ENCODE peak calls at places on chromosomes 6 and 20, in four cellular contexts. X is pancreas, O is natural killer cell, Z is hypothalamus. U is an unnamed sample.

GRCh38 chr20:32970115-32970972 is 33.9 kb downstream of the SUN5 start:
- DNase-seq in Z (no peak), O (no peak), X (no peak), U (no peak)

GRCh38 chr6:84411060-84411629 is 183.7 kb upstream of the CEP162 start:
- DNase-seq in O (no peak), Z (no peak), X (no peak), U (no peak)

GRCh38 chr20:53621482-53622246 is 28.0 kb upstream of the ZNF217 start:
- DNase-seq in O (no peak), X (peak), Z (no peak), U (no peak)

GRCh38 chr6:25007269-25007699 is 71.5 kb upstream of the RIPOR2 start:
- DNase-seq in X (no peak), O (peak), Z (no peak), U (no peak)

GRCh38 chr6:78492351-78493010 is 374.9 kb upstream of the IRAK1BP1 start:
- DNase-seq in X (no peak), Z (no peak), O (no peak), U (no peak)

GRCh38 chr20:37356387-37356786 is 10.4 kb downstream of the SRC start:
- DNase-seq in O (no peak), Z (no peak), X (peak), U (peak)

GRCh38 chr6:7489376-7489775 is 52.1 kb upstream of the DSP start:
- DNase-seq in X (no peak), Z (no peak), O (no peak), U (no peak)

GRCh38 chr20:982754-983153 is 19.4 kb downstream of the RSPO4 start:
- DNase-seq in X (no peak), O (no peak), Z (no peak), U (no peak)

GRCh38 chr20:40416274-40416673 is 272.8 kb downstream of the MAFB start:
- DNase-seq in X (no peak), O (no peak), Z (no peak), U (no peak)

GRCh38 chr6:11241154-11241792 is 8.8 kb upstream of the NEDD9 start:
- DNase-seq in Z (no peak), X (no peak), O (no peak), U (no peak)

GRCh38 chr6:387293-387694 is 4.3 kb upstream of the IRF4 start:
- DNase-seq in X (no peak), O (no peak), Z (no peak), U (no peak)

GRCh38 chr20:44166477-44166876 is 20.5 kb downstream of the JPH2 start:
- DNase-seq in O (no peak), Z (no peak), X (no peak), U (no peak)

GRCh38 chr6:42201382-42201781 is 6.6 kb upstream of the GUCA1B start:
- DNase-seq in X (no peak), O (no peak), Z (no peak), U (no peak)

GRCh38 chr6:5314191-5314865 is 53.0 kb downstream of the FARS2 start:
- DNase-seq in X (no peak), Z (no peak), O (no peak), U (no peak)

GRCh38 chr6:167795874-167796667 is 30.6 kb upstream of the AFDN start:
- DNase-seq in O (no peak), Z (no peak), X (peak), U (peak)

GRCh38 chr6:37110455-37111155 is 59.3 kb upstream of the PIM1 start:
- DNase-seq in X (no peak), Z (no peak), O (no peak), U (no peak)

GRCh38 chr6:162032620-162033019 is 694.9 kb downstream of the PRKN start:
- DNase-seq in X (no peak), O (no peak), Z (no peak), U (no peak)

GRCh38 chr20:38270869-38271608 is 10.5 kb upstream of the KIAA1755 start:
- DNase-seq in X (no peak), O (no peak), Z (no peak), U (no peak)

GRCh38 chr20:63508072-63508768 is 9.3 kb upstream of the EEF1A2 start:
- DNase-seq in X (peak), O (no peak), Z (no peak), U (no peak)

GRCh38 chr6:168226832-168227434 is 92.6 kb downstream of the DACT2 start:
- DNase-seq in Z (no peak), X (no peak), O (no peak), U (no peak)

GRCh38 chr20:50583422-50584150 is 73.4 kb downstream of the PTPN1 start:
- DNase-seq in Z (no peak), X (no peak), O (no peak), U (no peak)

GRCh38 chr20:5156670-5157448 is 30.1 kb downstream of the CDS2 start:
- DNase-seq in Z (no peak), X (no peak), O (no peak), U (no peak)

GRCh38 chr20:38165089-38165965 is at the start of gene TGM2:
- DNase-seq in X (peak), O (peak), Z (no peak), U (no peak)

U was measured in anterior cingulate cortex.